ENCODE peak calls at places on chromosomes 5 and 9, in ten cellular contexts. One of them, this sample, is unnamed.

GRCh38 chr5:18984559-18985080 is 1003.4 kb downstream of the CDH18 start:
- DNase-seq in transverse colon: no peak
- DNase-seq in breast epithelium: no peak
- DNase-seq in ovary: no peak
- DNase-seq in uterus: no peak
- DNase-seq in A549: no peak
- DNase-seq in thyroid gland: no peak
- DNase-seq in Peyer's patch: no peak
- DNase-seq in tibial nerve: no peak
- DNase-seq in adrenal gland: no peak
- DNase-seq in this sample: no peak

GRCh38 chr5:10319202-10319851 is 11.6 kb upstream of the CMBL start:
- DNase-seq in transverse colon: no peak
- DNase-seq in breast epithelium: no peak
- DNase-seq in ovary: peak; percentile 70
- DNase-seq in uterus: peak; percentile 69
- DNase-seq in A549: no peak
- DNase-seq in thyroid gland: no peak
- DNase-seq in Peyer's patch: no peak
- DNase-seq in tibial nerve: no peak
- DNase-seq in adrenal gland: peak; percentile 53
- DNase-seq in this sample: no peak

GRCh38 chr5:147892696-147893296 is 13.5 kb downstream of the C5orf46 start:
- DNase-seq in transverse colon: peak; percentile 55
- DNase-seq in breast epithelium: peak; percentile 61
- DNase-seq in ovary: no peak
- DNase-seq in uterus: no peak
- DNase-seq in A549: no peak
- DNase-seq in thyroid gland: peak; percentile 61
- DNase-seq in Peyer's patch: no peak
- DNase-seq in tibial nerve: no peak
- DNase-seq in adrenal gland: no peak
- DNase-seq in this sample: peak; percentile 76

GRCh38 chr9:106878943-106879916 is 16.3 kb downstream of the ZNF462 start:
- DNase-seq in transverse colon: peak; percentile 58
- DNase-seq in breast epithelium: peak; percentile 74
- DNase-seq in ovary: peak; percentile 82
- DNase-seq in uterus: peak; percentile 75
- DNase-seq in A549: no peak
- DNase-seq in thyroid gland: peak; percentile 77
- DNase-seq in Peyer's patch: no peak
- DNase-seq in tibial nerve: peak; percentile 15
- DNase-seq in adrenal gland: peak; percentile 80
- DNase-seq in this sample: no peak

GRCh38 chr5:143033535-143034260 is 263.5 kb downstream of the ARHGAP26 start:
- DNase-seq in transverse colon: no peak
- DNase-seq in breast epithelium: no peak
- DNase-seq in ovary: no peak
- DNase-seq in uterus: no peak
- DNase-seq in A549: peak; percentile 21
- DNase-seq in thyroid gland: no peak
- DNase-seq in Peyer's patch: no peak
- DNase-seq in tibial nerve: no peak
- DNase-seq in adrenal gland: no peak
- DNase-seq in this sample: no peak

GRCh38 chr5:14038341-14038959 is 94.0 kb upstream of the DNAH5 start:
- DNase-seq in transverse colon: no peak
- DNase-seq in breast epithelium: no peak
- DNase-seq in ovary: no peak
- DNase-seq in uterus: no peak
- DNase-seq in A549: peak; percentile 69
- DNase-seq in thyroid gland: no peak
- DNase-seq in Peyer's patch: no peak
- DNase-seq in tibial nerve: no peak
- DNase-seq in adrenal gland: no peak
- DNase-seq in this sample: no peak

GRCh38 chr5:125478599-125478998 is 732.2 kb upstream of the ZNF608 start:
- DNase-seq in transverse colon: peak; percentile 34
- DNase-seq in breast epithelium: no peak
- DNase-seq in ovary: no peak
- DNase-seq in uterus: no peak
- DNase-seq in A549: no peak
- DNase-seq in thyroid gland: no peak
- DNase-seq in Peyer's patch: no peak
- DNase-seq in tibial nerve: no peak
- DNase-seq in adrenal gland: no peak
- DNase-seq in this sample: peak; percentile 35

GRCh38 chr5:57193757-57194413 is 20.0 kb downstream of the GPBP1 start:
- DNase-seq in transverse colon: no peak
- DNase-seq in breast epithelium: no peak
- DNase-seq in ovary: no peak
- DNase-seq in uterus: no peak
- DNase-seq in A549: no peak
- DNase-seq in thyroid gland: no peak
- DNase-seq in Peyer's patch: no peak
- DNase-seq in tibial nerve: no peak
- DNase-seq in adrenal gland: no peak
- DNase-seq in this sample: no peak

GRCh38 chr9:32350682-32351081 is 33.8 kb upstream of the ACO1 start:
- DNase-seq in transverse colon: no peak
- DNase-seq in breast epithelium: no peak
- DNase-seq in ovary: no peak
- DNase-seq in uterus: no peak
- DNase-seq in A549: peak; percentile 5
- DNase-seq in thyroid gland: no peak
- DNase-seq in Peyer's patch: no peak
- DNase-seq in tibial nerve: no peak
- DNase-seq in adrenal gland: no peak
- DNase-seq in this sample: no peak

GRCh38 chr9:99312736-99313135 is 90.7 kb downstream of the SEC61B start:
- DNase-seq in transverse colon: no peak
- DNase-seq in breast epithelium: no peak
- DNase-seq in ovary: no peak
- DNase-seq in uterus: no peak
- DNase-seq in A549: no peak
- DNase-seq in thyroid gland: no peak
- DNase-seq in Peyer's patch: no peak
- DNase-seq in tibial nerve: no peak
- DNase-seq in adrenal gland: no peak
- DNase-seq in this sample: no peak

GRCh38 chr9:121192959-121193645 is 8.6 kb downstream of the RAB14 start:
- DNase-seq in transverse colon: no peak
- DNase-seq in breast epithelium: no peak
- DNase-seq in ovary: no peak
- DNase-seq in uterus: no peak
- DNase-seq in A549: no peak
- DNase-seq in thyroid gland: no peak
- DNase-seq in Peyer's patch: no peak
- DNase-seq in tibial nerve: no peak
- DNase-seq in adrenal gland: no peak
- DNase-seq in this sample: no peak

GRCh38 chr5:125455041-125455440 is 708.6 kb upstream of the ZNF608 start:
- DNase-seq in transverse colon: no peak
- DNase-seq in breast epithelium: no peak
- DNase-seq in ovary: no peak
- DNase-seq in uterus: no peak
- DNase-seq in A549: no peak
- DNase-seq in thyroid gland: no peak
- DNase-seq in Peyer's patch: no peak
- DNase-seq in tibial nerve: no peak
- DNase-seq in adrenal gland: no peak
- DNase-seq in this sample: no peak

GRCh38 chr5:139417214-139417613 is 13.3 kb upstream of the SPATA24 start:
- DNase-seq in transverse colon: no peak
- DNase-seq in breast epithelium: no peak
- DNase-seq in ovary: no peak
- DNase-seq in uterus: no peak
- DNase-seq in A549: no peak
- DNase-seq in thyroid gland: peak; percentile 79
- DNase-seq in Peyer's patch: no peak
- DNase-seq in tibial nerve: no peak
- DNase-seq in adrenal gland: no peak
- DNase-seq in this sample: no peak

DNA sequence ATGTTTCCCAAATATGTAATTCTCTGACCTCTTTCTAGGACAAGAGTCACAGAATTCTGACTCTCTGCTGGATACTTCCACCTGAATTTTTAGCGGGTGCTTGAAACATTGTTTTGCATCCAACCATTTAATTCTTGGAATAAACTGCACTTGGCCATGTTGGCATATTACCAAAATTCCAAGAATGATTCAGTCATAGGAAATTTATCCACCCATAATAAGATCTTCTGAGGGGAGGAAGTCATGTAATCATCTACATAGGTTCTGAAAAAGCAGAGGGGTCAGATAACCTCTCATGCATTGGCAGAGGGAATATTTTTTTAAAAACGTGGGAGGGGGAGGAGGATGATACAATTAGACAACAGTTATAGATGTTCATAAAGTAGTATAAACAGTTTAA is 156.9 kb downstream of the PAM start:
- DNase-seq in transverse colon: no peak
- DNase-seq in breast epithelium: no peak
- DNase-seq in ovary: no peak
- DNase-seq in uterus: no peak
- DNase-seq in A549: no peak
- DNase-seq in thyroid gland: no peak
- DNase-seq in Peyer's patch: no peak
- DNase-seq in tibial nerve: no peak
- DNase-seq in adrenal gland: no peak
- DNase-seq in this sample: no peak
- TF ChIP-seq POLR2A in transverse colon: no peak
- TF ChIP-seq POLR2A in breast epithelium: no peak
- TF ChIP-seq POLR2A in ovary: no peak
- TF ChIP-seq POLR2A in uterus: no peak
- TF ChIP-seq POLR2A in A549: no peak
- TF ChIP-seq POLR2A in thyroid gland: no peak
- TF ChIP-seq POLR2A in Peyer's patch: no peak
- TF ChIP-seq POLR2A in tibial nerve: no peak
- TF ChIP-seq POLR2A in adrenal gland: no peak
- TF ChIP-seq POLR2A in this sample: no peak

GRCh38 chr9:6695121-6695814 is 49.7 kb upstream of the GLDC start:
- DNase-seq in transverse colon: no peak
- DNase-seq in breast epithelium: no peak
- DNase-seq in ovary: no peak
- DNase-seq in uterus: no peak
- DNase-seq in A549: no peak
- DNase-seq in thyroid gland: no peak
- DNase-seq in Peyer's patch: no peak
- DNase-seq in tibial nerve: no peak
- DNase-seq in adrenal gland: no peak
- DNase-seq in this sample: no peak
- H3K4me1 ChIP-seq in transverse colon: no peaks in the 10 kb centered on the region
- H3K4me1 ChIP-seq in breast epithelium: no peaks in the 10 kb centered on the region
- H3K4me1 ChIP-seq in ovary: no peaks in the 10 kb centered on the region
- H3K4me1 ChIP-seq in uterus: no peaks in the 10 kb centered on the region
- H3K4me1 ChIP-seq in A549: no peaks in the 10 kb centered on the region
- H3K4me1 ChIP-seq in thyroid gland: no peaks in the 10 kb centered on the region
- H3K4me1 ChIP-seq in Peyer's patch: no peaks in the 10 kb centered on the region
- H3K4me1 ChIP-seq in tibial nerve: no peaks in the 10 kb centered on the region
- H3K4me1 ChIP-seq in adrenal gland: no peaks in the 10 kb centered on the region
- H3K4me1 ChIP-seq in this sample: no peaks in the 10 kb centered on the region

GRCh38 chr5:169694221-169694620 is 57.1 kb downstream of the DOCK2 start:
- DNase-seq in transverse colon: no peak
- DNase-seq in breast epithelium: no peak
- DNase-seq in ovary: no peak
- DNase-seq in uterus: no peak
- DNase-seq in A549: no peak
- DNase-seq in thyroid gland: no peak
- DNase-seq in Peyer's patch: no peak
- DNase-seq in tibial nerve: no peak
- DNase-seq in adrenal gland: no peak
- DNase-seq in this sample: no peak

GRCh38 chr5:169696621-169697517 is 59.8 kb downstream of the DOCK2 start:
- DNase-seq in transverse colon: no peak
- DNase-seq in breast epithelium: no peak
- DNase-seq in ovary: no peak
- DNase-seq in uterus: no peak
- DNase-seq in A549: no peak
- DNase-seq in thyroid gland: no peak
- DNase-seq in Peyer's patch: no peak
- DNase-seq in tibial nerve: no peak
- DNase-seq in adrenal gland: no peak
- DNase-seq in this sample: no peak

GRCh38 chr5:169695919-169696490 is 58.9 kb downstream of the DOCK2 start:
- DNase-seq in transverse colon: no peak
- DNase-seq in breast epithelium: no peak
- DNase-seq in ovary: no peak
- DNase-seq in uterus: no peak
- DNase-seq in A549: peak; percentile 85
- DNase-seq in thyroid gland: no peak
- DNase-seq in Peyer's patch: no peak
- DNase-seq in tibial nerve: no peak
- DNase-seq in adrenal gland: no peak
- DNase-seq in this sample: no peak

GRCh38 chr5:169697518-169697890 is 60.4 kb downstream of the DOCK2 start:
- DNase-seq in transverse colon: no peak
- DNase-seq in breast epithelium: no peak
- DNase-seq in ovary: no peak
- DNase-seq in uterus: no peak
- DNase-seq in A549: no peak
- DNase-seq in thyroid gland: no peak
- DNase-seq in Peyer's patch: no peak
- DNase-seq in tibial nerve: no peak
- DNase-seq in adrenal gland: no peak
- DNase-seq in this sample: no peak

GRCh38 chr5:169695025-169695625 is 58.0 kb downstream of the DOCK2 start:
- DNase-seq in transverse colon: no peak
- DNase-seq in breast epithelium: no peak
- DNase-seq in ovary: no peak
- DNase-seq in uterus: no peak
- DNase-seq in A549: no peak
- DNase-seq in thyroid gland: no peak
- DNase-seq in Peyer's patch: no peak
- DNase-seq in tibial nerve: no peak
- DNase-seq in adrenal gland: no peak
- DNase-seq in this sample: no peak
- TF ChIP-seq POLR2A in transverse colon: no peak
- TF ChIP-seq POLR2A in breast epithelium: no peak
- TF ChIP-seq POLR2A in ovary: no peak
- TF ChIP-seq POLR2A in uterus: no peak
- TF ChIP-seq POLR2A in A549: no peak
- TF ChIP-seq POLR2A in thyroid gland: no peak
- TF ChIP-seq POLR2A in Peyer's patch: no peak
- TF ChIP-seq POLR2A in tibial nerve: no peak
- TF ChIP-seq POLR2A in adrenal gland: no peak
- TF ChIP-seq POLR2A in this sample: no peak

GRCh38 chr9:127769101-127769500 is 9.4 kb downstream of the SH2D3C start:
- DNase-seq in transverse colon: no peak
- DNase-seq in breast epithelium: no peak
- DNase-seq in ovary: no peak
- DNase-seq in uterus: no peak
- DNase-seq in A549: no peak
- DNase-seq in thyroid gland: no peak
- DNase-seq in Peyer's patch: no peak
- DNase-seq in tibial nerve: no peak
- DNase-seq in adrenal gland: no peak
- DNase-seq in this sample: no peak
- H3K4me1 ChIP-seq in transverse colon: no peaks in the 10 kb centered on the region
- H3K4me1 ChIP-seq in breast epithelium: no peaks in the 10 kb centered on the region
- H3K4me1 ChIP-seq in ovary: peaks cover 7% of the 10 kb centered on the region
- H3K4me1 ChIP-seq in uterus: peaks cover 12% of the 10 kb centered on the region
- H3K4me1 ChIP-seq in A549: peaks cover 4% of the 10 kb centered on the region
- H3K4me1 ChIP-seq in thyroid gland: peaks cover 4% of the 10 kb centered on the region
- H3K4me1 ChIP-seq in Peyer's patch: peaks cover 16% of the 10 kb centered on the region
- H3K4me1 ChIP-seq in tibial nerve: peaks cover 44% of the 10 kb centered on the region
- H3K4me1 ChIP-seq in adrenal gland: peaks cover 5% of the 10 kb centered on the region
- H3K4me1 ChIP-seq in this sample: peaks cover 44% of the 10 kb centered on the region

GRCh38 chr5:76363385-76364261 is 39.5 kb upstream of the IQGAP2 start:
- DNase-seq in transverse colon: peak; percentile 84
- DNase-seq in breast epithelium: no peak
- DNase-seq in ovary: no peak
- DNase-seq in uterus: no peak
- DNase-seq in A549: no peak
- DNase-seq in thyroid gland: peak; percentile 40
- DNase-seq in Peyer's patch: peak; percentile 70
- DNase-seq in tibial nerve: peak; percentile 8
- DNase-seq in adrenal gland: no peak
- DNase-seq in this sample: peak; percentile 74
- TF ChIP-seq POLR2A in transverse colon: no peak
- TF ChIP-seq POLR2A in breast epithelium: no peak
- TF ChIP-seq POLR2A in ovary: no peak
- TF ChIP-seq POLR2A in uterus: no peak
- TF ChIP-seq POLR2A in A549: no peak
- TF ChIP-seq POLR2A in thyroid gland: no peak
- TF ChIP-seq POLR2A in Peyer's patch: no peak
- TF ChIP-seq POLR2A in tibial nerve: no peak
- TF ChIP-seq POLR2A in adrenal gland: no peak
- TF ChIP-seq POLR2A in this sample: no peak

This sample was measured in stomach.